ENCODE peak calls at places on chromosomes 16 and 17, in six cellular contexts. M is naive thymus-derived CD4-positive, alpha-beta T cell; B is GOT3; R is EH; A is DMS79; U is stimulated activated naive B cell treated with anti-CD40 and anti-IgM and Interleukin-4, amounts not matched to agents 10 μg/mL and 1 μg/mL and 100 μg/mL, for 72 hours. Y is an unnamed sample.

GRCh38 chr17:69268442-69269068 is 39.9 kb upstream of the ABCA10 start:
- DNase-seq in M (no peak), B (no peak), R (peak), A (no peak), U (no peak), Y (no peak)

GRCh38 chr17:57675988-57676387 is 69.1 kb downstream of the CCDC182 start:
- DNase-seq in M (no peak), B (no peak), R (no peak), A (no peak), U (no peak), Y (no peak)

GRCh38 chr17:62819511-62820221 is 11.6 kb upstream of the MARCHF10 start:
- DNase-seq in M (no peak), B (peak), R (peak), A (no peak), U (no peak), Y (peak)

GRCh38 chr17:79741751-79742588 is 11.2 kb downstream of the ENPP7 start:
- DNase-seq in M (peak), B (no peak), R (peak), A (peak), U (peak), Y (no peak)

GRCh38 chr17:80475949-80476876 is at the start of gene NPTX1:
- DNase-seq in M (no peak), B (no peak), R (no peak), A (no peak), U (no peak), Y (no peak)

GRCh38 chr17:10022416-10022815 is 117.3 kb upstream of the RCVRN start:
- DNase-seq in M (no peak), B (no peak), R (no peak), A (no peak), U (no peak), Y (no peak)

GRCh38 chr17:28407974-28408306 is 1.9 kb upstream of the SLC46A1 start:
- DNase-seq in M (no peak), B (no peak), R (no peak), A (no peak), U (no peak), Y (no peak)

GRCh38 chr16:9258423-9259051 is 167.1 kb downstream of the HAPSTR1 start:
- DNase-seq in M (no peak), B (no peak), R (peak), A (no peak), U (peak), Y (peak)

GRCh38 chr17:9298135-9298534 is 276.8 kb downstream of the NTN1 start:
- DNase-seq in M (no peak), B (no peak), R (no peak), A (no peak), U (no peak), Y (no peak)

GRCh38 chr17:21368545-21369246 is 7.5 kb upstream of the KCNJ12 start:
- DNase-seq in M (no peak), B (no peak), R (no peak), A (no peak), U (no peak), Y (no peak)

GRCh38 chr17:46182961-46183360 is 10.3 kb downstream of the KANSL1 start:
- DNase-seq in M (no peak), B (no peak), R (no peak), A (no peak), U (no peak), Y (no peak)

GRCh38 chr17:9802701-9803100 is 11.3 kb upstream of the DHRS7C start:
- DNase-seq in M (no peak), B (no peak), R (peak), A (no peak), U (no peak), Y (no peak)

GRCh38 chr17:62135742-62136141 is 70.7 kb upstream of the MED13 start:
- DNase-seq in M (no peak), B (no peak), R (no peak), A (no peak), U (no peak), Y (no peak)

GRCh38 chr17:16872836-16873653 is 98.9 kb downstream of the TNFRSF13B start:
- DNase-seq in M (no peak), B (no peak), R (peak), A (no peak), U (peak), Y (no peak)

GRCh38 chr17:18182978-18183333 is 672 bp upstream of the ALKBH5 start:
- DNase-seq in M (peak), B (peak), R (peak), A (no peak), U (no peak), Y (peak)

GRCh38 chr17:9512323-9513168 is 63.1 kb downstream of the STX8 start:
- DNase-seq in M (no peak), B (no peak), R (peak), A (no peak), U (no peak), Y (peak)

GRCh38 chr16:85335584-85336492 is 223.6 kb upstream of the CIBAR2 start:
- DNase-seq in M (no peak), B (no peak), R (peak), A (no peak), U (no peak), Y (no peak)

GRCh38 chr16:49581630-49582298 is 208.2 kb downstream of the C16orf78 start:
- DNase-seq in M (no peak), B (no peak), R (no peak), A (no peak), U (no peak), Y (no peak)

GRCh38 chr17:37608369-37609169 is 649 bp downstream of the SYNRG start:
- DNase-seq in M (peak), B (no peak), R (peak), A (peak), U (no peak), Y (peak)

GRCh38 chr17:42918902-42919521 is 18.4 kb downstream of the G6PC1 start:
- DNase-seq in M (no peak), B (no peak), R (no peak), A (no peak), U (no peak), Y (no peak)

GRCh38 chr17:2030779-2031163 is 818 bp downstream of the DPH1 start:
- DNase-seq in M (no peak), B (no peak), R (no peak), A (no peak), U (no peak), Y (no peak)

GRCh38 chr17:61314368-61315078 is 85.1 kb upstream of the TBX2 start:
- DNase-seq in M (no peak), B (no peak), R (peak), A (peak), U (no peak), Y (no peak)

GRCh38 chr17:82444941-82445521 is 5.5 kb downstream of the CYBC1 start:
- DNase-seq in M (no peak), B (no peak), R (no peak), A (no peak), U (no peak), Y (no peak)

GRCh38 chr17:40534431-40535189 is 30.7 kb downstream of the CCR7 start:
- DNase-seq in M (peak), B (no peak), R (no peak), A (peak), U (no peak), Y (no peak)

GRCh38 chr17:35621768-35622167 is 34.6 kb downstream of the AP2B1 start:
- DNase-seq in M (no peak), B (no peak), R (no peak), A (no peak), U (no peak), Y (no peak)

GRCh38 chr16:47059991-47060390 is 83.8 kb downstream of the NETO2 start:
- DNase-seq in M (no peak), B (no peak), R (no peak), A (no peak), U (no peak), Y (no peak)

GRCh38 chr17:80307994-80308671 is 47.5 kb downstream of the RNF213 start:
- DNase-seq in M (no peak), B (no peak), R (no peak), A (no peak), U (no peak), Y (no peak)

Y was measured in SW 1271.